ENCODE peak calls at places on chromosomes 1 and 21, in nine cellular contexts. P is fibroblast of pulmonary artery; T is HFFc6; G is amniotic stem cell; Z is MG63; W is BE2C; X is NCI-H1092; A is body of pancreas; K is activated CD4-positive, alpha-beta T cell treated with anti-CD3 and anti-CD28 coated beads for 24 hours. L is an unnamed sample.

GRCh38 chr1:171468120-171468790 is 17.1 kb upstream of the PRRC2C start:
- DNase-seq in Z (no peak), G (no peak), W (no peak), X (no peak), P (peak; percentile 29), A (no peak), K (no peak), T (peak; percentile 43), L (no peak)

GRCh38 chr1:41900611-41901444 is 17.9 kb downstream of the HIVEP3 start:
- DNase-seq in W (no peak), P (peak; percentile 74), G (no peak), T (peak; percentile 59), Z (no peak), X (no peak), K (no peak), A (no peak), L (no peak)

GRCh38 chr21:34779860-34780259 is 111.1 kb downstream of the CLIC6 start:
- DNase-seq in X (no peak), A (no peak), W (no peak), Z (no peak), P (no peak), K (no peak), T (no peak), G (no peak), L (no peak)

GRCh38 chr1:11862890-11863289 is 4.1 kb upstream of the NPPB start:
- DNase-seq in K (no peak), A (no peak), T (no peak), Z (no peak), W (no peak), G (no peak), P (no peak), X (no peak), L (no peak)

GRCh38 chr21:45288441-45288841 is 746 bp upstream of the POFUT2 start:
- DNase-seq in P (no peak), Z (no peak), K (no peak), G (no peak), W (peak; percentile 15), X (no peak), T (no peak), A (no peak), L (no peak)

GRCh38 chr1:61419681-61420080 is 305.3 kb downstream of the TM2D1 start:
- DNase-seq in K (no peak), Z (no peak), P (no peak), W (no peak), X (no peak), T (no peak), G (no peak), A (no peak), L (no peak)

GRCh38 chr1:37868466-37868865 is 9.1 kb upstream of the MTF1 start:
- DNase-seq in W (no peak), T (no peak), Z (no peak), K (no peak), A (no peak), X (no peak), P (no peak), G (no peak), L (no peak)

GRCh38 chr1:198400063-198400462 is 140.4 kb downstream of the ATP6V1G3 start:
- DNase-seq in A (no peak), T (no peak), W (no peak), G (no peak), K (no peak), Z (no peak), X (no peak), P (no peak), L (no peak)

GRCh38 chr1:153933420-153933819 is 10.6 kb upstream of the GATAD2B start:
- DNase-seq in W (no peak), K (no peak), X (no peak), Z (no peak), A (no peak), G (no peak), T (no peak), P (no peak), L (no peak)

GRCh38 chr1:205493241-205494085 is 11.0 kb upstream of the CDK18 start:
- DNase-seq in X (peak; percentile 52), P (peak; percentile 89), W (peak; percentile 41), K (no peak), Z (peak; percentile 99), A (peak; percentile 40), T (peak; percentile 42), G (no peak), L (no peak)

GRCh38 chr1:206560021-206560716 is 52.1 kb downstream of the EIF2D start:
- DNase-seq in G (no peak), T (no peak), P (peak; percentile 18), X (no peak), W (no peak), Z (no peak), K (no peak), A (peak; percentile 41), L (no peak)

GRCh38 chr1:149848340-149848771 is 51.0 kb upstream of the BOLA1 start:
- DNase-seq in T (no peak), K (no peak), G (no peak), X (no peak), A (peak; percentile 20), Z (peak; percentile 15), W (no peak), P (no peak), L (no peak)

GRCh38 chr1:47023268-47024137 is at the start of gene CYP4X1:
- DNase-seq in T (no peak), X (no peak), K (no peak), A (peak; percentile 35), Z (no peak), P (peak; percentile 47), W (no peak), G (no peak), L (no peak)

GRCh38 chr1:7299994-7300393 is 471.1 kb upstream of the VAMP3 start:
- DNase-seq in K (no peak), A (no peak), T (peak; percentile 77), W (no peak), X (no peak), G (peak; percentile 67), P (peak; percentile 57), Z (peak; percentile 94), L (no peak)